ENCODE peak calls at places on chromosome 20, in eight cellular contexts. G is Right ventricle myocardium inferior; J is neural crest cell; B is ELR; T is EH; U is myocyte; A is stimulated activated CD8-positive, alpha-beta memory T cell treated with anti-CD3 and anti-CD28 coated beads, Interleukin-15, amount 100 ng/mL, for 48 hours; O is sigmoid colon. Y is an unnamed sample.

GRCh38 chr20:41387433-41387832 is 20.8 kb upstream of the EMILIN3 start:
- DNase-seq in G (no peak), O (no peak), A (no peak), U (no peak), J (no peak), T (peak), B (peak), Y (peak)

GRCh38 chr20:36541227-36542018 is at the start of gene MYL9:
- DNase-seq in J (peak), B (peak), U (peak), O (peak), G (peak), A (no peak), T (peak), Y (no peak)

GRCh38 chr20:13166006-13166405 is 55.1 kb upstream of the ISM1 start:
- DNase-seq in B (no peak), O (no peak), G (no peak), J (no peak), A (no peak), U (no peak), T (no peak), Y (no peak)

GRCh38 chr20:47789081-47789998 is 4.1 kb upstream of the SULF2 start:
- DNase-seq in J (peak), G (no peak), B (no peak), T (peak), U (no peak), A (no peak), O (no peak), Y (peak)

GRCh38 chr20:54668271-54669053 is 193.1 kb downstream of the DOK5 start:
- DNase-seq in B (peak), O (no peak), T (peak), A (no peak), U (peak), G (no peak), J (peak), Y (peak)

GRCh38 chr20:215796-216195 is 11.3 kb upstream of the DEFB129 start:
- DNase-seq in B (no peak), T (no peak), G (no peak), U (no peak), J (no peak), O (no peak), A (no peak), Y (no peak)

GRCh38 chr20:431012-431904 is 23.2 kb downstream of the RBCK1 start:
- DNase-seq in J (peak), O (no peak), T (peak), A (no peak), G (no peak), B (peak), U (peak), Y (peak)

GRCh38 chr20:40245829-40246228 is 443.2 kb downstream of the MAFB start:
- DNase-seq in G (no peak), B (no peak), A (no peak), J (no peak), T (no peak), O (no peak), U (no peak), Y (no peak)

GRCh38 chr20:4341804-4342560 is 326.6 kb upstream of the RNF24 start:
- DNase-seq in J (no peak), O (no peak), A (no peak), B (peak), T (peak), G (no peak), U (peak), Y (no peak)

GRCh38 chr20:23646106-23646958 is 8.6 kb upstream of the CST3 start:
- DNase-seq in U (no peak), J (no peak), T (peak), B (peak), G (no peak), O (no peak), A (no peak), Y (no peak)

GRCh38 chr20:62282877-62283503 is 19.8 kb upstream of the ADRM1 start:
- DNase-seq in T (no peak), J (no peak), G (no peak), B (no peak), A (no peak), O (no peak), U (peak), Y (peak)

GRCh38 chr20:57756921-57757320 is 47.1 kb upstream of the PMEPA1 start:
- DNase-seq in U (no peak), A (no peak), G (no peak), B (no peak), T (no peak), J (no peak), O (peak), Y (no peak)

GRCh38 chr20:11906626-11907480 is 10.8 kb upstream of the BTBD3 start:
- DNase-seq in T (no peak), G (no peak), U (no peak), B (no peak), A (no peak), O (no peak), J (no peak), Y (no peak)

GRCh38 chr20:8720089-8720488 is 348.8 kb upstream of the PLCB4 start:
- DNase-seq in J (no peak), G (no peak), B (no peak), T (peak), A (no peak), O (no peak), U (no peak), Y (no peak)

GRCh38 chr20:58492795-58493538 is 22.2 kb downstream of the APCDD1L start:
- DNase-seq in U (no peak), J (no peak), A (no peak), T (no peak), G (no peak), O (no peak), B (no peak), Y (no peak)

GRCh38 chr20:54049156-54049555 is 21.2 kb downstream of the BCAS1 start:
- DNase-seq in U (no peak), T (peak), J (no peak), O (no peak), B (no peak), A (no peak), G (no peak), Y (no peak)

GRCh38 chr20:36826556-36827244 is 49.2 kb upstream of the TLDC2 start:
- DNase-seq in A (no peak), O (no peak), T (no peak), B (no peak), J (no peak), G (no peak), U (no peak), Y (no peak)

Y was measured in SJCRH30.